ENCODE peak calls at places on chromosomes 13 and 19, in seven cellular contexts. Z is right atrium auricular region, K is IMR-90, A is GM23338, X is cardiac muscle cell, G is stomach, W is tibial nerve. Y is an unnamed sample.

GRCh38 chr13:86655561-86655960 is 856.3 kb upstream of the SLITRK6 start:
- DNase-seq in Z (no peak), K (no peak), A (no peak), X (no peak), G (no peak), W (no peak), Y (peak)

GRCh38 chr13:35039012-35039411 is 96.9 kb downstream of the NBEA start:
- DNase-seq in Z (no peak), K (no peak), A (no peak), X (no peak), G (no peak), W (no peak), Y (no peak)

GRCh38 chr19:55578031-55578760 is 2.5 kb downstream of the ZNF579 start:
- DNase-seq in Z (no peak), K (no peak), A (no peak), X (no peak), G (no peak), W (no peak), Y (no peak)

GRCh38 chr19:33715462-33715861 is 81.2 kb upstream of the KCTD15 start:
- DNase-seq in Z (no peak), K (no peak), A (no peak), X (no peak), G (no peak), W (no peak), Y (no peak)

GRCh38 chr13:51614350-51614786 is 30.1 kb downstream of the WDFY2 start:
- DNase-seq in Z (no peak), K (no peak), A (no peak), X (no peak), G (no peak), W (no peak), Y (no peak)

GRCh38 chr13:19888799-19889198 is 25.4 kb upstream of the ZMYM5 start:
- DNase-seq in Z (no peak), K (peak), A (no peak), X (peak), G (no peak), W (no peak), Y (no peak)

GRCh38 chr13:48304132-48304876 is 753 bp downstream of the RB1 start:
- DNase-seq in Z (no peak), K (peak), A (no peak), X (peak), G (peak), W (no peak), Y (no peak)

GRCh38 chr19:12828494-12828893 is 5.9 kb downstream of the RTBDN start:
- DNase-seq in Z (no peak), K (no peak), A (peak), X (peak), G (peak), W (no peak), Y (peak)

GRCh38 chr19:38055655-38056521 is 148.9 kb downstream of the SIPA1L3 start:
- DNase-seq in Z (no peak), K (no peak), A (peak), X (no peak), G (no peak), W (no peak), Y (peak)

GRCh38 chr13:79749985-79750551 is 269.1 kb downstream of the NDFIP2 start:
- DNase-seq in Z (peak), K (peak), A (peak), X (peak), G (no peak), W (peak), Y (no peak)

GRCh38 chr13:44415815-44416214 is 42.2 kb downstream of the SERP2 start:
- DNase-seq in Z (no peak), K (no peak), A (peak), X (no peak), G (no peak), W (no peak), Y (no peak)

GRCh38 chr19:41697198-41697855 is 9.3 kb upstream of the CEACAM7 start:
- DNase-seq in Z (no peak), K (no peak), A (no peak), X (no peak), G (peak), W (no peak), Y (no peak)

GRCh38 chr13:65456150-65456912 is 1773.8 kb downstream of the PCDH9 start:
- DNase-seq in Z (no peak), K (peak), A (no peak), X (no peak), G (no peak), W (no peak), Y (no peak)

GRCh38 chr13:65461590-65461989 is 1768.5 kb downstream of the PCDH9 start:
- DNase-seq in Z (no peak), K (peak), A (peak), X (peak), G (no peak), W (no peak), Y (no peak)

GRCh38 chr13:65454403-65454802 is 1775.7 kb downstream of the PCDH9 start:
- DNase-seq in Z (no peak), K (no peak), A (no peak), X (no peak), G (no peak), W (no peak), Y (no peak)

DNA sequence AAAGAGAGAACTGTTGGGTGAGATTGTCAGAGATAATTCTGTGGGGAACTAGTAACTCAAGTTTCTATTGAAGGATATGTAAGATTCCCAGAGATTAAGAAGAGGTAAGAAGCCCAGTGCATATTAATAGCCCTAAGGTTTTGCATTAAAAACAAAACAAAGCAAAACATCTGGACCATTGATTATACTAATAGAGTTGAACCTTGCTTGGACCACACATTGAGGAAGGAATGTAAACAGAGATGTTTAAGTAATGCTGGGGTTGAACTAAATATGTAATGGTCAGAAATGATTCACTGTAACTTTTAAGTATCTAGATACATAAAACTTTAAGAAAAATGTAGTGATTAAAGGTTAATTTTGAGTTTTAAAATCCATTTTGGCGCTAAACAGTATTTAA is 1770.0 kb downstream of the PCDH9 start:
- DNase-seq in Z (no peak), K (peak), A (peak), X (no peak), G (no peak), W (no peak), Y (no peak)
- H3K4me3 ChIP-seq in Z (no peak), K (no peak), A (peak), X (no peak), G (no peak), W (no peak), Y (no peak)

GRCh38 chr19:15433519-15434069 is 14.8 kb upstream of the AKAP8L start:
- DNase-seq in Z (no peak), K (no peak), A (no peak), X (no peak), G (no peak), W (no peak), Y (no peak)
- H3K27ac ChIP-seq in Z (peak), K (peak), A (no peak), X (peak), G (peak), W (peak), Y (peak)

DNA sequence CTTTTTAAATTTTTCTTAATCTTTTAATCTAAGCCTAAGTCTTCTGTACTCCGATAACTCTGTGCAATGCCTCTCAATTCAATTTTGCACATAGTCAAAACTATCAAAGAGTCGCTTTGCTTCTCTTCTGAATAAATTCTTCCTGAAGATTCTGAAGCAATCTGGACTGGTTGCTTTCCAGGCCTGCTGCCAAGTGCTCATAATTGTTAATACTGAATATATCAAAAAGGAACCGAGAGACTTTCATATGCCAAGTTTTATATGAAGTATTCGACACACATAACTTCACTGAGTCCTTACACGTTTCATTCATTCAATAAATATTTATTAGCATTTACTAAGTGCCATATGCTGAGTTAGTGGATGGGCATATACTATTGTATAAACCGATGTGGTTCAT is 91.3 kb downstream of the EDNRB start:
- DNase-seq in Z (no peak), K (no peak), A (no peak), X (peak), G (no peak), W (peak), Y (no peak)
- TF ChIP-seq CTCF in Z (no peak), K (no peak), A (no peak), X (no peak), G (no peak), W (no peak), Y (no peak)

DNA sequence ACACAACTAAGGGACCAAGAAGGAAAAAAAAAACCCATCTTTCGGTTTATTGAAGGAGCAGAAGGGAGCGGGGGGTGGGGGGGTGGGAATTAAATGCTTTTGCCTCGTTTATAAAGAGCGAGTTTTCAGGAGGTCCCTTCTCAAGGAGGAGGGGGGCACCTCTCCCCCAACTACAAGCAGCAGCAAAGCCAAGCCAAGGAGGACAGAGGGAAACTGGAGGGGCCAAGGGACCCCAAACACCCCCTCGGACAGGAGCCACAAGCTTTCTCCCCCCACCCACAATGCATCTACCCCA is 2.4 kb downstream of the IRF2BP1 start:
- DNase-seq in Z (no peak), K (no peak), A (no peak), X (no peak), G (no peak), W (no peak), Y (no peak)
- H3K4me3 ChIP-seq in Z (no peak), K (no peak), A (peak), X (no peak), G (peak), W (no peak), Y (no peak)

GRCh38 chr13:41644742-41645141 is 187.4 kb downstream of the RGCC start:
- DNase-seq in Z (no peak), K (no peak), A (no peak), X (no peak), G (no peak), W (no peak), Y (no peak)
- H3K27ac ChIP-seq in Z (peak), K (peak), A (no peak), X (no peak), G (no peak), W (peak), Y (no peak)

GRCh38 chr13:30704596-30704995 is 30.7 kb upstream of the ALOX5AP start:
- DNase-seq in Z (no peak), K (no peak), A (no peak), X (no peak), G (no peak), W (no peak), Y (no peak)
- TF ChIP-seq CTCF in Z (no peak), K (no peak), A (no peak), X (no peak), G (no peak), W (no peak), Y (no peak)

DNA sequence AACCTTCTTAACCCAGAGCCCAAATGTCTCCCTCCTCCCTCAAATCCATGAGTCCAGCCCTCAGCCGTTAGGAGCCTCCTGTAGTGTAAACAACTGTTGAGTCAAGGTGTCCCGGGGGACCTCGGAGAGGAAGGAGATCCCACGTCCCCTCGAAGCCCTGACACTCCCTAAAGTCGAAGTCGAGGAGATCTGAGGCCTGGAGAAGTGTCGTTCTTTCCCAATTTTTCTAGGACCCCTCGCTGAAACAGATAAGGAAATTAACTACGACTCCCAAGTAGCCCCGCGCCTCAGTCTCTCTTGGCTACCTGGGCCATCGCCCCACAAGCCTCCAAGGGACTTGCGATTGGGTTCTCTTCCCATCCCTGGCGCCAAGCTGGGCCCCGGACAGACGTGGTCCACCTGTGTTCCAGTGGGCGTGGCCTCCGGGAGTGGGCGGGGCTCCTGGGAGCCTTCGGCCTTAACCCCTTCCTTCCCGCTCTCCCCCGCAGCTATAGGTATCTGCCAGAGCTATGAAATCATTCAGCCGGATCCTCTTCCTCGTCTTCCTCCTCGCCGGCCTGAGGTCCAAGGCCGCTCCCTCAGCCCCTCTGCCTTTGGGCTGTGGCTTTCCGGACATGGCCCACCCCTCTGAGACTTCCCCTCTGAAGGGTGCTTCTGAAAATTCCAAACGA is 869 bp downstream of the GFY start:
- DNase-seq in Z (no peak), K (no peak), A (peak), X (no peak), G (no peak), W (no peak), Y (peak)
- H3K4me3 ChIP-seq in Z (no peak), K (no peak), A (peak), X (no peak), G (no peak), W (no peak), Y (peak)

Y was measured in WERI-Rb-1.